ENCODE peak calls at places on chromosomes 12 and 14, in nine cellular contexts. C, V, W, P, T, D, R, Z and L are unnamed samples.

GRCh38 chr14:56116128-56116900 is 1.9 kb upstream of the PELI2 start:
- DNase-seq in P (no peak), Z (no peak), T (no peak), R (no peak), C (no peak), D (no peak), V (no peak), W (no peak), L (no peak)

GRCh38 chr12:105721915-105722314 is 391.4 kb downstream of the C12orf75 start:
- DNase-seq in V (no peak), Z (no peak), D (no peak), R (no peak), W (no peak), P (no peak), C (no peak), T (no peak), L (no peak)

GRCh38 chr14:103500148-103500990 is 22.3 kb downstream of the CKB start:
- DNase-seq in C (peak), R (peak), V (peak), W (no peak), D (peak), P (peak), Z (peak), T (peak), L (peak)

GRCh38 chr12:5222011-5222461 is 178.4 kb downstream of the KCNA5 start:
- DNase-seq in V (no peak), P (no peak), C (no peak), R (no peak), Z (no peak), T (no peak), D (no peak), W (no peak), L (no peak)

GRCh38 chr14:50801706-50802105 is 29.3 kb downstream of the NIN start:
- DNase-seq in C (no peak), D (no peak), P (no peak), R (no peak), T (no peak), W (no peak), Z (no peak), V (no peak), L (no peak)

GRCh38 chr12:69886715-69887114 is 61.7 kb downstream of the MYRFL start:
- DNase-seq in Z (no peak), R (no peak), D (no peak), C (no peak), P (no peak), V (no peak), W (no peak), T (no peak), L (no peak)

GRCh38 chr14:21467620-21468019 is 9.1 kb downstream of the RAB2B start:
- DNase-seq in W (no peak), C (no peak), D (no peak), R (no peak), P (no peak), Z (no peak), T (no peak), V (no peak), L (no peak)

GRCh38 chr12:116265361-116266128 is 11.9 kb downstream of the MED13L start:
- DNase-seq in D (no peak), C (no peak), T (no peak), R (no peak), W (no peak), Z (no peak), V (no peak), P (no peak), L (no peak)

GRCh38 chr14:33475623-33476022 is 475.3 kb downstream of the EGLN3 start:
- DNase-seq in W (no peak), P (peak), T (peak), C (peak), R (peak), V (peak), D (no peak), Z (no peak), L (peak)

GRCh38 chr12:112408621-112409020 is 784 bp downstream of the RPL6 start:
- DNase-seq in W (no peak), C (no peak), P (no peak), Z (no peak), V (no peak), T (no peak), R (no peak), D (no peak), L (no peak)

GRCh38 chr12:67452119-67452805 is 183.1 kb downstream of the CAND1 start:
- DNase-seq in T (peak), V (no peak), R (no peak), W (no peak), C (no peak), D (no peak), Z (no peak), P (no peak), L (no peak)

GRCh38 chr12:94248582-94248981 is 100.2 kb downstream of the PLXNC1 start:
- DNase-seq in R (no peak), W (no peak), Z (no peak), T (no peak), V (no peak), C (no peak), D (no peak), P (no peak), L (no peak)

GRCh38 chr14:96066976-96067375 is 27.8 kb downstream of the C14orf132 start:
- DNase-seq in Z (no peak), R (no peak), D (no peak), T (no peak), V (peak), C (no peak), W (no peak), P (no peak), L (no peak)

GRCh38 chr12:121145221-121145620 is 12.5 kb downstream of the P2RX7 start:
- DNase-seq in D (no peak), R (no peak), T (peak), P (no peak), Z (no peak), V (no peak), C (no peak), W (no peak), L (no peak)

GRCh38 chr12:64633940-64634337 is 23.6 kb downstream of the RASSF3 start:
- DNase-seq in R (no peak), D (no peak), P (no peak), T (no peak), C (no peak), Z (peak), W (no peak), V (peak), L (no peak)

GRCh38 chr12:109711596-109712461 is 1.8 kb upstream of the FAM222A start:
- DNase-seq in C (no peak), V (no peak), W (no peak), Z (no peak), P (no peak), R (no peak), D (no peak), T (no peak), L (no peak)

GRCh38 chr12:78407722-78408121 is 456.9 kb upstream of the SYT1 start:
- DNase-seq in V (no peak), P (no peak), T (no peak), Z (no peak), W (no peak), D (no peak), R (no peak), C (no peak), L (no peak)

GRCh38 chr12:91204416-91204815 is 21.8 kb upstream of the DCN start:
- DNase-seq in Z (no peak), T (no peak), C (no peak), P (no peak), V (no peak), W (no peak), R (no peak), D (no peak), L (no peak)

GRCh38 chr14:72518809-72519377 is 375.0 kb downstream of the DPF3 start:
- DNase-seq in T (peak), R (no peak), Z (no peak), V (no peak), P (no peak), W (peak), D (no peak), C (no peak), L (no peak)

GRCh38 chr14:97177016-97177415 is 379.8 kb downstream of the VRK1 start:
- DNase-seq in V (no peak), R (no peak), P (peak), T (peak), W (no peak), C (no peak), Z (no peak), D (no peak), L (no peak)

GRCh38 chr14:105852378-105853088 is 326.1 kb downstream of the TMEM121 start:
- DNase-seq in Z (no peak), C (no peak), V (no peak), T (no peak), D (no peak), P (peak), R (no peak), W (no peak), L (no peak)

GRCh38 chr12:67690656-67691055 is 42.1 kb downstream of the DYRK2 start:
- DNase-seq in R (no peak), Z (no peak), T (no peak), W (no peak), P (no peak), D (no peak), V (no peak), C (no peak), L (no peak)

GRCh38 chr12:49580572-49581535 is 12.9 kb upstream of the MCRS1 start:
- DNase-seq in Z (peak), C (peak), P (peak), V (peak), D (no peak), W (peak), T (peak), R (peak), L (peak)

GRCh38 chr12:74903522-74903921 is 306.1 kb downstream of the KCNC2 start:
- DNase-seq in C (no peak), D (no peak), P (no peak), W (no peak), R (no peak), Z (no peak), V (no peak), T (no peak), L (no peak)

GRCh38 chr14:76855066-76855465 is 28.9 kb downstream of the LRRC74A start:
- DNase-seq in V (no peak), R (no peak), T (no peak), W (no peak), Z (no peak), D (no peak), C (no peak), P (no peak), L (no peak)

GRCh38 chr12:124742702-124743101 is 121.0 kb downstream of the SCARB1 start:
- DNase-seq in C (no peak), T (no peak), V (no peak), W (no peak), P (peak), R (no peak), Z (no peak), D (no peak), L (no peak)

GRCh38 chr14:87450193-87450592 is 542.8 kb downstream of the GALC start:
- DNase-seq in P (no peak), R (no peak), W (no peak), C (no peak), Z (no peak), D (no peak), V (no peak), T (no peak), L (no peak)

GRCh38 chr12:68497702-68498101 is 113.0 kb upstream of the RAP1B start:
- DNase-seq in Z (no peak), W (no peak), P (no peak), T (no peak), V (no peak), D (no peak), C (no peak), R (no peak), L (no peak)